ENCODE peak calls at places on chromosome 19, in four cellular contexts. D, O, V and C are unnamed samples.

GRCh38 chr19:41927810-41928192 is 448 bp downstream of the ERFL start:
- DNase-seq in D (peak), O (no peak), V (no peak), C (no peak)

GRCh38 chr19:2270157-2270571 is 11.8 kb downstream of the PEAK3 start:
- DNase-seq in D (peak), O (no peak), V (peak), C (peak)

GRCh38 chr19:56995298-56995697 is 124.5 kb upstream of the USP29 start:
- DNase-seq in D (no peak), O (no peak), V (no peak), C (no peak)

GRCh38 chr19:14554382-14554812 is 17.5 kb downstream of the NDUFB7 start:
- DNase-seq in D (no peak), O (no peak), V (no peak), C (no peak)

GRCh38 chr19:2648528-2648937 is 54.0 kb downstream of the GNG7 start:
- DNase-seq in D (peak), O (peak), V (peak), C (peak)

GRCh38 chr19:23071087-23071511 is 45.7 kb upstream of the ZNF730 start:
- DNase-seq in D (no peak), O (peak), V (no peak), C (no peak)

GRCh38 chr19:7197169-7197759 is 97.0 kb downstream of the INSR start:
- DNase-seq in D (peak), O (peak), V (peak), C (peak)

GRCh38 chr19:30745476-30745985 is 373.3 kb downstream of the ZNF536 start:
- DNase-seq in D (no peak), O (no peak), V (no peak), C (no peak)

GRCh38 chr19:7236153-7236552 is 58.1 kb downstream of the INSR start:
- DNase-seq in D (no peak), O (no peak), V (no peak), C (no peak)

GRCh38 chr19:54448037-54448773 is 794 bp upstream of the LENG8 start:
- DNase-seq in D (peak), O (peak), V (peak), C (peak)

GRCh38 chr19:5971714-5972354 is 6.1 kb downstream of the RANBP3 start:
- DNase-seq in D (no peak), O (no peak), V (no peak), C (no peak)

GRCh38 chr19:40512473-40513344 is 45.9 kb downstream of the SPTBN4 start:
- DNase-seq in D (peak), O (peak), V (no peak), C (no peak)

GRCh38 chr19:41537789-41538188 is 38.2 kb upstream of the CEACAM21 start:
- DNase-seq in D (no peak), O (peak), V (no peak), C (no peak)

GRCh38 chr19:52138614-52139290 is 986 bp downstream of the ZNF616 start:
- DNase-seq in D (peak), O (peak), V (peak), C (peak)

GRCh38 chr19:40006273-40006691 is 9.4 kb downstream of the ZNF546 start:
- DNase-seq in D (no peak), O (peak), V (no peak), C (no peak)

GRCh38 chr19:7534531-7534980 is 961 bp upstream of the PNPLA6 start:
- DNase-seq in D (peak), O (peak), V (peak), C (peak)

GRCh38 chr19:48258350-48258749 is 2.6 kb upstream of the CARD8 start:
- DNase-seq in D (no peak), O (no peak), V (no peak), C (no peak)

GRCh38 chr19:34972163-34972705 is 8.2 kb upstream of the ZNF792 start:
- DNase-seq in D (no peak), O (no peak), V (no peak), C (no peak)

GRCh38 chr19:5959260-5960004 is 18.5 kb downstream of the RANBP3 start:
- DNase-seq in D (no peak), O (no peak), V (no peak), C (no peak)

GRCh38 chr19:35792888-35793287 is 17.5 kb downstream of the ARHGAP33 start:
- DNase-seq in D (no peak), O (no peak), V (no peak), C (no peak)

GRCh38 chr19:42091300-42092266 is 15.6 kb downstream of the ZNF574 start:
- DNase-seq in D (no peak), O (peak), V (no peak), C (no peak)

GRCh38 chr19:27851002-27851481 is 1361.9 kb downstream of the UQCRFS1 start:
- DNase-seq in D (no peak), O (no peak), V (no peak), C (no peak)

GRCh38 chr19:6997679-6998445 is 23.4 kb downstream of the MBD3L2B start:
- DNase-seq in D (no peak), O (no peak), V (no peak), C (no peak)

GRCh38 chr19:22806418-22806817 is 22.5 kb upstream of the ZNF99 start:
- DNase-seq in D (no peak), O (no peak), V (no peak), C (no peak)

GRCh38 chr19:46860846-46861690 is at the start of gene ARHGAP35:
- DNase-seq in D (peak), O (no peak), V (peak), C (peak)

GRCh38 chr19:7883796-7884570 is 4.3 kb upstream of the LRRC8E start:
- DNase-seq in D (no peak), O (peak), V (no peak), C (no peak)

GRCh38 chr19:7224205-7224833 is 69.9 kb downstream of the INSR start:
- DNase-seq in D (no peak), O (peak), V (no peak), C (no peak)

GRCh38 chr19:40262422-40262821 is 22.7 kb downstream of the AKT2 start:
- DNase-seq in D (no peak), O (no peak), V (no peak), C (no peak)

GRCh38 chr19:2477141-2477710 is 1.3 kb downstream of the GADD45B start:
- DNase-seq in D (peak), O (peak), V (peak), C (no peak)

GRCh38 chr19:18604820-18605159 is 1.8 kb downstream of the CRLF1 start:
- DNase-seq in D (no peak), O (no peak), V (no peak), C (no peak)

GRCh38 chr19:12777217-12778019 is 2.1 kb upstream of the HOOK2 start:
- DNase-seq in D (peak), O (peak), V (peak), C (peak)

GRCh38 chr19:52922841-52923781 is at the start of gene ZNF888:
- DNase-seq in D (peak), O (peak), V (peak), C (peak)

GRCh38 chr19:2627319-2627829 is 75.1 kb downstream of the GNG7 start:
- DNase-seq in D (no peak), O (peak), V (peak), C (no peak)

GRCh38 chr19:47503823-47504145 is 11.1 kb downstream of the NAPA start:
- DNase-seq in D (no peak), O (no peak), V (no peak), C (no peak)

GRCh38 chr19:36093687-36094086 is 17.3 kb upstream of the OVOL3 start:
- DNase-seq in D (no peak), O (no peak), V (no peak), C (no peak)

GRCh38 chr19:5805465-5806132 is 732 bp downstream of the NRTN start:
- DNase-seq in D (peak), O (peak), V (peak), C (peak)

GRCh38 chr19:10286803-10287737 is at the start of gene ICAM4:
- DNase-seq in D (peak), O (peak), V (peak), C (no peak)

GRCh38 chr19:39413269-39413902 is 917 bp downstream of the PLEKHG2 start:
- DNase-seq in D (peak), O (peak), V (no peak), C (peak)